ENCODE peak calls at places on chromosomes 11 and 22, in eight cellular contexts. J, Y, I, R, F, S, G and V are unnamed samples.

GRCh38 chr11:28833169-28833568 is 725.0 kb downstream of the METTL15 start:
- DNase-seq in I (no peak), R (no peak), F (no peak), S (no peak), J (no peak), Y (no peak), G (no peak), V (no peak)

GRCh38 chr11:35974878-35975578 is 31.2 kb downstream of the LDLRAD3 start:
- DNase-seq in S (no peak), J (no peak), G (no peak), I (no peak), Y (no peak), R (no peak), F (no peak), V (no peak)

GRCh38 chr22:41501209-41501608 is 32.3 kb downstream of the ACO2 start:
- DNase-seq in Y (peak), I (peak), G (no peak), F (no peak), R (no peak), S (no peak), J (no peak), V (peak)

GRCh38 chr22:44380716-44381500 is 68.2 kb upstream of the SHISAL1 start:
- DNase-seq in F (no peak), Y (no peak), I (no peak), J (no peak), S (no peak), R (no peak), G (no peak), V (no peak)

GRCh38 chr11:74749127-74749964 is 697 bp downstream of the RNF169 start:
- DNase-seq in J (peak), G (peak), S (peak), F (peak), I (peak), Y (peak), R (peak), V (peak)

GRCh38 chr11:68550485-68550817 is 89.9 kb downstream of the PPP6R3 start:
- DNase-seq in G (no peak), R (peak), S (no peak), J (peak), F (no peak), I (no peak), Y (no peak), V (peak)

GRCh38 chr11:122340607-122341006 is 224.6 kb upstream of the BLID start:
- DNase-seq in F (no peak), R (no peak), S (no peak), G (no peak), I (no peak), J (no peak), Y (no peak), V (no peak)

GRCh38 chr11:9577551-9577950 is 4.1 kb downstream of the WEE1 start:
- DNase-seq in G (no peak), R (peak), I (peak), F (peak), Y (no peak), J (peak), S (no peak), V (no peak)

GRCh38 chr11:61828629-61829407 is 718 bp downstream of the FADS2 start:
- DNase-seq in F (peak), Y (peak), I (peak), S (peak), R (peak), J (peak), G (no peak), V (peak)

GRCh38 chr11:18617688-18618340 is 16.3 kb downstream of the SPTY2D1 start:
- DNase-seq in I (peak), S (no peak), F (no peak), R (peak), J (peak), Y (no peak), G (no peak), V (peak)

GRCh38 chr11:46930089-46930488 is 6.5 kb upstream of the CSTPP1 start:
- DNase-seq in S (no peak), R (peak), J (peak), G (no peak), I (no peak), F (peak), Y (no peak), V (peak)

DNA sequence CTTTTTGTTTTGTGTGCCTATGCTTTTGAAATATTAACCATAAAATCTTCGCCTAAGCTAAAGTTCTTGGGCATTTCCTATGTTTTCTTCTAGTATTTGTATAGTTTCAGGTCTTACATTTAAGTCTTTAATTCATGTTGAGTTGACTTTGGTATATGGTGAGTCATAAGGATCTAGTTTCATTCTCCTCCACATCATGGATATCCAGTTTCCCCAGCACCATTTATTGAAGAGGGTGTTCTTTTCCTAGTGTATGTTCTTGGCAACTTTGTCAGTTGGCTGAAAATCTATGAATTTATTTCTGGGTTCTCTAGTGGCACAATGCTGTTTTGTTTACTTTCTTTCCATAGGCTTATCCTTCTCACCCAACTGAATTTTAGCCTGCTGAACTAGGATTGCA is 49.0 kb downstream of the CTSC start:
- DNase-seq in S (no peak), Y (no peak), F (no peak), G (no peak), I (no peak), J (no peak), R (no peak), V (no peak)
- TF ChIP-seq CTCF in S (no peak), Y (no peak), F (no peak), G (no peak), I (no peak), J (no peak), R (no peak), V (no peak)

GRCh38 chr22:38842512-38843200 is 1.2 kb downstream of the NPTXR start:
- DNase-seq in I (no peak), Y (no peak), F (no peak), S (no peak), J (no peak), R (no peak), G (no peak), V (no peak)

GRCh38 chr22:38845368-38845740 is 1.5 kb upstream of the NPTXR start:
- DNase-seq in G (no peak), J (no peak), S (no peak), F (no peak), R (no peak), Y (no peak), I (no peak), V (no peak)

GRCh38 chr22:38843201-38843715 is 570 bp downstream of the NPTXR start:
- DNase-seq in F (peak), Y (peak), I (peak), G (peak), S (peak), J (peak), R (peak), V (peak)

GRCh38 chr22:38844661-38845367 is 986 bp upstream of the NPTXR start:
- DNase-seq in J (peak), S (no peak), G (no peak), F (no peak), Y (no peak), R (peak), I (no peak), V (no peak)

GRCh38 chr22:38843716-38844660 is at the start of gene NPTXR:
- DNase-seq in R (peak), Y (peak), F (no peak), I (no peak), S (peak), J (peak), G (peak), V (no peak)
- TF ChIP-seq CTCF in R (no peak), Y (no peak), F (no peak), I (no peak), S (no peak), J (no peak), G (no peak), V (no peak)

GRCh38 chr11:11620966-11621880 is 582 bp downstream of the GALNT18 start:
- DNase-seq in I (peak), Y (peak), R (peak), J (peak), F (peak), G (no peak), S (peak), V (peak)
- TF ChIP-seq CTCF in I (no peak), Y (peak), R (no peak), J (no peak), F (peak), G (no peak), S (no peak), V (no peak)

GRCh38 chr11:2109541-2110019 is 29.6 kb downstream of the IGF2 start:
- DNase-seq in I (no peak), G (no peak), Y (no peak), S (peak), J (no peak), F (no peak), R (peak), V (no peak)
- TF ChIP-seq CTCF in I (no peak), G (no peak), Y (no peak), S (peak), J (no peak), F (no peak), R (no peak), V (no peak)

GRCh38 chr11:124195419-124195734 is 12.2 kb downstream of the OR10D3 start:
- DNase-seq in Y (no peak), S (no peak), F (no peak), G (no peak), J (no peak), I (no peak), R (no peak), V (no peak)
- TF ChIP-seq CTCF in Y (no peak), S (no peak), F (no peak), G (no peak), J (no peak), I (no peak), R (no peak), V (no peak)

GRCh38 chr11:115672412-115672811 is 168.2 kb upstream of the CADM1 start:
- DNase-seq in I (no peak), F (no peak), G (no peak), R (no peak), Y (no peak), J (no peak), S (no peak), V (no peak)
- TF ChIP-seq CTCF in I (no peak), F (no peak), G (no peak), R (no peak), Y (no peak), J (no peak), S (no peak), V (no peak)